ENCODE peak calls at places on chromosomes 11 and 22, in nine cellular contexts. J is H9; Y is prostate gland; W is 8988T; A is NAMALWA; E is stimulated activated CD8-positive, alpha-beta memory T cell treated with anti-CD3 and anti-CD28 coated beads, Interleukin-15, amount 100 ng/mL, for 4 hours; S is NB4; K is substantia nigra; X is skeletal muscle cell. B is an unnamed sample.

GRCh38 chr11:4983851-4984250 is 10.8 kb upstream of the OR51L1 start:
- DNase-seq in J (no peak), Y (no peak), W (no peak), A (no peak), E (no peak), S (no peak), K (no peak), X (no peak), B (no peak)

GRCh38 chr11:131875611-131876010 is 505.2 kb downstream of the NTM start:
- DNase-seq in J (no peak), Y (no peak), W (no peak), A (no peak), E (no peak), S (no peak), K (no peak), X (peak), B (peak)

GRCh38 chr22:39622881-39623367 is 52.4 kb downstream of the CACNA1I start:
- DNase-seq in J (peak), Y (no peak), W (peak), A (peak), E (peak), S (peak), K (peak), X (no peak), B (no peak)

GRCh38 chr11:115939726-115940421 is 435.7 kb upstream of the CADM1 start:
- DNase-seq in J (no peak), Y (no peak), W (no peak), A (peak), E (no peak), S (no peak), K (no peak), X (no peak), B (no peak)

GRCh38 chr22:19383292-19383691 is 48.2 kb downstream of the HIRA start:
- DNase-seq in J (no peak), Y (no peak), W (no peak), A (no peak), E (no peak), S (no peak), K (no peak), X (no peak), B (no peak)

GRCh38 chr11:62404435-62404834 is 14.4 kb upstream of the SCGB1A1 start:
- DNase-seq in J (no peak), Y (no peak), W (no peak), A (no peak), E (no peak), S (no peak), K (no peak), X (no peak), B (no peak)

GRCh38 chr11:40294343-40294723 is 1165.1 kb downstream of the LRRC4C start:
- DNase-seq in J (no peak), Y (no peak), W (no peak), A (no peak), E (no peak), S (no peak), K (no peak), X (no peak), B (no peak)

GRCh38 chr11:33531743-33532181 is 168.9 kb downstream of the C11orf91 start:
- DNase-seq in J (no peak), Y (no peak), W (no peak), A (no peak), E (no peak), S (no peak), K (no peak), X (peak), B (no peak)

GRCh38 chr22:37234736-37235711 is 9.0 kb downstream of the RAC2 start:
- DNase-seq in J (no peak), Y (no peak), W (no peak), A (no peak), E (no peak), S (no peak), K (no peak), X (no peak), B (no peak)

GRCh38 chr11:61158691-61159381 is 2.4 kb downstream of the VPS37C start:
- DNase-seq in J (no peak), Y (peak), W (no peak), A (no peak), E (no peak), S (no peak), K (no peak), X (peak), B (no peak)

GRCh38 chr11:64744544-64745218 is 739 bp upstream of the RASGRP2 start:
- DNase-seq in J (no peak), Y (no peak), W (peak), A (peak), E (no peak), S (peak), K (no peak), X (no peak), B (no peak)

GRCh38 chr11:16843307-16843706 is 104.9 kb downstream of the C11orf58 start:
- DNase-seq in J (no peak), Y (peak), W (no peak), A (no peak), E (no peak), S (no peak), K (no peak), X (no peak), B (no peak)

GRCh38 chr11:60951909-60952741 is at the start of gene SLC15A3:
- DNase-seq in J (peak), Y (no peak), W (no peak), A (peak), E (no peak), S (peak), K (no peak), X (no peak), B (peak)

GRCh38 chr11:120873966-120874365 is 149.9 kb upstream of the TBCEL start:
- DNase-seq in J (no peak), Y (no peak), W (no peak), A (no peak), E (no peak), S (no peak), K (no peak), X (no peak), B (no peak)

GRCh38 chr11:69924308-69925161 is 105.3 kb upstream of the FGF3 start:
- DNase-seq in J (no peak), Y (no peak), W (peak), A (no peak), E (no peak), S (no peak), K (no peak), X (no peak), B (no peak)

GRCh38 chr11:70381872-70382842 is 16.2 kb upstream of the CTTN start:
- DNase-seq in J (no peak), Y (no peak), W (no peak), A (no peak), E (no peak), S (no peak), K (no peak), X (no peak), B (no peak)

GRCh38 chr11:80285076-80285790 is 844.4 kb upstream of the TENM4 start:
- DNase-seq in J (no peak), Y (no peak), W (no peak), A (no peak), E (no peak), S (no peak), K (no peak), X (no peak), B (no peak)

GRCh38 chr22:46862418-46863324 is 100.2 kb downstream of the TBC1D22A start:
- DNase-seq in J (no peak), Y (no peak), W (no peak), A (no peak), E (no peak), S (no peak), K (no peak), X (no peak), B (no peak)

GRCh38 chr22:46084943-46085830 is 65.1 kb upstream of the PPARA start:
- DNase-seq in J (no peak), Y (peak), W (no peak), A (no peak), E (no peak), S (no peak), K (peak), X (no peak), B (no peak)

GRCh38 chr11:10641314-10642206 is 52.0 kb downstream of the IRAG1 start:
- DNase-seq in J (no peak), Y (no peak), W (no peak), A (peak), E (no peak), S (peak), K (no peak), X (no peak), B (no peak)

GRCh38 chr22:19645391-19645790 is 68.9 kb upstream of the SEPTIN5 start:
- DNase-seq in J (peak), Y (no peak), W (no peak), A (peak), E (no peak), S (peak), K (no peak), X (no peak), B (no peak)

GRCh38 chr11:44397586-44398178 is 87.7 kb upstream of the ALX4 start:
- DNase-seq in J (no peak), Y (no peak), W (no peak), A (no peak), E (no peak), S (no peak), K (no peak), X (no peak), B (no peak)

GRCh38 chr11:111913997-111914396 is 1.5 kb downstream of the HSPB2 start:
- DNase-seq in J (no peak), Y (no peak), W (no peak), A (no peak), E (no peak), S (no peak), K (peak), X (no peak), B (peak)

GRCh38 chr22:19488884-19489843 is 9.4 kb downstream of the CDC45 start:
- DNase-seq in J (no peak), Y (no peak), W (no peak), A (peak), E (no peak), S (no peak), K (no peak), X (no peak), B (no peak)